ENCODE peak calls at places on chromosomes 12 and 14, in five cellular contexts. Q is breast epithelium; O is fibroblast of lung; N is naive thymus-derived CD4-positive, alpha-beta T cell; P is HCT116. M is an unnamed sample.

GRCh38 chr12:49558526-49558925 is 9.4 kb downstream of the MCRS1 start:
- DNase-seq in N (no peak), P (no peak), Q (no peak), O (no peak), M (no peak)

GRCh38 chr12:121820056-121820455 is 16.2 kb downstream of the SETD1B start:
- DNase-seq in Q (no peak), P (no peak), O (no peak), N (no peak), M (no peak)

GRCh38 chr12:112340983-112341840 is 41.0 kb downstream of the HECTD4 start:
- DNase-seq in O (no peak), N (no peak), Q (no peak), P (no peak), M (no peak)

GRCh38 chr12:4161718-4162117 is 111.8 kb upstream of the CCND2 start:
- DNase-seq in Q (no peak), N (no peak), P (no peak), O (no peak), M (no peak)

GRCh38 chr12:49340095-49340870 is 3.3 kb upstream of the C1QL4 start:
- DNase-seq in N (no peak), Q (no peak), P (no peak), O (no peak), M (no peak)

GRCh38 chr14:52513249-52513648 is 39.1 kb downstream of the TXNDC16 start:
- DNase-seq in O (no peak), N (no peak), P (no peak), Q (no peak), M (no peak)

GRCh38 chr12:31368666-31369361 is 42.9 kb upstream of the SINHCAF start:
- DNase-seq in O (no peak), N (no peak), P (no peak), Q (no peak), M (no peak)

GRCh38 chr14:28673056-28673455 is 93.5 kb upstream of the FOXG1 start:
- DNase-seq in O (no peak), Q (no peak), P (no peak), N (no peak), M (no peak)

GRCh38 chr14:88181072-88181471 is 142.0 kb downstream of the KCNK10 start:
- DNase-seq in Q (no peak), P (no peak), O (no peak), N (no peak), M (no peak)

GRCh38 chr12:105462841-105463240 is 132.3 kb downstream of the C12orf75 start:
- DNase-seq in P (no peak), O (no peak), N (no peak), Q (no peak), M (no peak)

GRCh38 chr14:22432348-22432976 is 156.6 kb downstream of the DAD1 start:
- DNase-seq in N (no peak), O (peak; percentile 96), Q (peak; percentile 59), P (peak; percentile 13), M (peak; percentile 97)

GRCh38 chr14:23299186-23299521 is 3.5 kb downstream of the PPP1R3E start:
- DNase-seq in N (no peak), O (no peak), Q (no peak), P (no peak), M (no peak)

GRCh38 chr12:76719171-76719631 is 44.7 kb upstream of the ZDHHC17 start:
- DNase-seq in N (no peak), O (peak; percentile 59), P (no peak), Q (no peak), M (no peak)

GRCh38 chr12:55607821-55608602 is 28.7 kb upstream of the OR10P1 start:
- DNase-seq in N (no peak), O (no peak), Q (peak; percentile 22), P (no peak), M (no peak)

GRCh38 chr14:32252030-32252670 is 49.1 kb upstream of the RNU6-8 start:
- DNase-seq in N (peak; percentile 71), Q (peak; percentile 50), O (peak; percentile 85), P (peak; percentile 62), M (peak; percentile 69)

GRCh38 chr14:86790408-86791364 is 1202.3 kb downstream of the GALC start:
- DNase-seq in N (no peak), P (no peak), O (no peak), Q (no peak), M (no peak)

GRCh38 chr14:29716150-29716549 is 211.5 kb downstream of the PRKD1 start:
- DNase-seq in N (no peak), P (no peak), O (peak; percentile 81), Q (no peak), M (no peak)

GRCh38 chr12:71430756-71431155 is 8.8 kb upstream of the LGR5 start:
- DNase-seq in Q (no peak), P (no peak), O (no peak), N (no peak), M (no peak)

GRCh38 chr12:116385486-116386217 is 108.2 kb upstream of the MED13L start:
- DNase-seq in Q (no peak), N (no peak), P (no peak), O (no peak), M (no peak)

GRCh38 chr12:92062539-92063493 is 82.8 kb downstream of the BTG1 start:
- DNase-seq in Q (no peak), O (no peak), P (no peak), N (no peak), M (no peak)
- H3K36me3 ChIP-seq in Q (no peaks in the 10 kb centered on the region), O (no peaks in the 10 kb centered on the region), P (no peaks in the 10 kb centered on the region), N (no peaks in the 10 kb centered on the region), M (no peaks in the 10 kb centered on the region)

GRCh38 chr12:95582230-95583058 is 31.2 kb upstream of the USP44 start:
- DNase-seq in O (peak; percentile 66), N (no peak), Q (no peak), P (peak; percentile 51), M (peak; percentile 86)

GRCh38 chr12:95583933-95584332 is 32.7 kb upstream of the USP44 start:
- DNase-seq in Q (no peak), O (no peak), N (no peak), P (peak; percentile 8), M (no peak)
- H3K36me3 ChIP-seq in Q (no peaks in the 10 kb centered on the region), O (no peaks in the 10 kb centered on the region), N (no peaks in the 10 kb centered on the region), P (no peaks in the 10 kb centered on the region), M (no peaks in the 10 kb centered on the region)

GRCh38 chr12:123621101-123621500 is 12.4 kb downstream of the EIF2B1 start:
- DNase-seq in P (no peak), N (no peak), Q (no peak), O (peak; percentile 14), M (no peak)

GRCh38 chr12:123614531-123614930 is 12.6 kb downstream of the DDX55 start:
- DNase-seq in N (no peak), Q (no peak), P (no peak), O (peak; percentile 35), M (no peak)

GRCh38 chr12:123614110-123614509 is 12.2 kb downstream of the DDX55 start:
- DNase-seq in O (no peak), P (no peak), N (no peak), Q (no peak), M (no peak)

GRCh38 chr12:123617580-123617979 is 15.7 kb downstream of the DDX55 start:
- DNase-seq in N (no peak), O (no peak), P (no peak), Q (no peak), M (no peak)

DNA sequence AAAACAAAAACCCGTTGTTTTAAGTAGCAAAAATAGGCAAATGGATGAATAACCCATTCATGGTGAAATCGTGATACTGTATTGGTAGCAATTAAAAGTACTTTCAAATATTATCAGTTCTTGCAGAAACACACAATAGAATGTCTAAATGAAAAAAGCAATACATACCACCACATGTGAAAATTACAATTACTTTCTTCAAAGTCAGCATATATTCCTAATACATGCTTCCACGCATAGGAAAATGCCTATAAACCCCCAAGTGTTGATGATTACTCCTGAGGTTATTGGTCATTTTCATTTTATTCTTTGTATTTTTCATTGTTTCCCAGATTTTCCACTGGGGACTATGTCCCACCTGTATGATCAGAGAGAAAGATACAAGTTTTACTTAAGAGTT is 15.2 kb downstream of the DDX55 start:
- DNase-seq in O (no peak), Q (no peak), P (no peak), N (no peak), M (no peak)
- H3K36me3 ChIP-seq in O (peaks cover 26% of the 10 kb centered on the region), Q (peaks cover 14% of the 10 kb centered on the region), P (peaks cover 86% of the 10 kb centered on the region), N (peaks cover 84% of the 10 kb centered on the region), M (peaks cover 34% of the 10 kb centered on the region)

DNA sequence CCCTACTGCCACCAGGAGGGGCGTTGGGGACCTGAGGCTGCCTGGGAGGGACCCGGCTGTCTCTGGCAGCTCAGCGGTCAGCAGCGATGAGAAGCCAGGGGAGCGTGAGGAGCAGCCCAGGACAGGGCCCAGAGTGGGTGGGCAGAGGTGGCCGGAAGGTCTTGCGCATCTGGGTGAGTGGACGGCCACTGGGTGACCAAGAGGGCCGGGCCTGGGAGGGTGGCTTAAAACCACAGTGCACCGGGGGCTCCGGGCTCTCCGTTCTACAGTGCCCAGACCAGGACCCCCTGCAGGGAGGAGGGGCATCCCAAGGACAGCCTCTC is 10.0 kb downstream of the INF2 start:
- DNase-seq in P (no peak), Q (no peak), N (no peak), O (no peak), M (no peak)
- H3K36me3 ChIP-seq in P (peaks cover 23% of the 10 kb centered on the region), Q (peaks cover 4% of the 10 kb centered on the region), N (peaks cover 34% of the 10 kb centered on the region), O (peaks cover 47% of the 10 kb centered on the region), M (peaks cover 28% of the 10 kb centered on the region)

DNA sequence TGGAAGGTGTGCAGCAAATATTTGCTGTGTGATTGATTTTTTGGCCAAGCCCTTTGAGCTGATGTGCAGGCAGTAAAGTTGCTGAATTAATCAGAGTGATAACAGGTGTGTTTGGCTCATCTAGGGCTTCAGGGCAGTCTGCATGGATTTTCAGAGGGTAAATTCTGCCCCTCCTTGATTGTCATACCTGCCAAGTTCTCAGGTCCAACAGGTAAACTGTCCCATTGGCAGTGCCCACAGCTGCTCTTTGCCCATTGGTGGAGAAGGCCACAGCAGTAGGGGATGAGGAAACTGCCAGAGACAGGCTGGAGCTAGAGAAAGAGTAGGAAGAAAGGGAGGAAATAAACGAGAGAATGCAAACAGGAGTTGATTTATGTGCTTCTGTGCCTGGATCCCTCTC is 33.6 kb downstream of the TEP1 start:
- DNase-seq in N (no peak), Q (no peak), O (no peak), P (no peak), M (no peak)
- H3K36me3 ChIP-seq in N (peaks cover 96% of the 10 kb centered on the region), Q (peaks cover 52% of the 10 kb centered on the region), O (peaks cover 32% of the 10 kb centered on the region), P (peaks cover 24% of the 10 kb centered on the region), M (peaks cover 78% of the 10 kb centered on the region)